ENCODE peak calls at places on chromosome 9, in eight cellular contexts. One of them, this sample, is unnamed.

GRCh38 chr9:29214162-29214520 is 1640.9 kb upstream of the C9orf72 start:
- DNase-seq in hepatic stellate cell: no peak
- DNase-seq in kidney epithelial cell: peak
- DNase-seq in HS-27A: no peak
- DNase-seq in activated T-helper 2 cell treated with anti-CD3 and anti-CD28 coated beads, Interferon-gamma antibody, Interleukin-2, Interleukin-4, amounts not matched to agents 10 μg/mL and 5 μg/mL and 100 μg/mL, durations not matched to agents 14 hours and 24 hours and 36 hours: no peak
- DNase-seq in Right ventricle myocardium inferior: no peak
- DNase-seq in cerebellar cortex: no peak
- DNase-seq in testis: peak
- DNase-seq in this sample: peak

GRCh38 chr9:129332581-129332980 is 154.5 kb upstream of the IER5L start:
- DNase-seq in hepatic stellate cell: no peak
- DNase-seq in kidney epithelial cell: no peak
- DNase-seq in HS-27A: no peak
- DNase-seq in activated T-helper 2 cell treated with anti-CD3 and anti-CD28 coated beads, Interferon-gamma antibody, Interleukin-2, Interleukin-4, amounts not matched to agents 10 μg/mL and 5 μg/mL and 100 μg/mL, durations not matched to agents 14 hours and 24 hours and 36 hours: no peak
- DNase-seq in Right ventricle myocardium inferior: no peak
- DNase-seq in cerebellar cortex: no peak
- DNase-seq in testis: no peak
- DNase-seq in this sample: no peak

GRCh38 chr9:129148463-129149204 is 29.4 kb downstream of the IER5L start:
- DNase-seq in hepatic stellate cell: no peak
- DNase-seq in kidney epithelial cell: no peak
- DNase-seq in HS-27A: no peak
- DNase-seq in activated T-helper 2 cell treated with anti-CD3 and anti-CD28 coated beads, Interferon-gamma antibody, Interleukin-2, Interleukin-4, amounts not matched to agents 10 μg/mL and 5 μg/mL and 100 μg/mL, durations not matched to agents 14 hours and 24 hours and 36 hours: no peak
- DNase-seq in Right ventricle myocardium inferior: peak
- DNase-seq in cerebellar cortex: no peak
- DNase-seq in testis: no peak
- DNase-seq in this sample: no peak

GRCh38 chr9:120935383-120935857 is 8.8 kb upstream of the TRAF1 start:
- DNase-seq in hepatic stellate cell: peak
- DNase-seq in kidney epithelial cell: peak
- DNase-seq in HS-27A: peak
- DNase-seq in activated T-helper 2 cell treated with anti-CD3 and anti-CD28 coated beads, Interferon-gamma antibody, Interleukin-2, Interleukin-4, amounts not matched to agents 10 μg/mL and 5 μg/mL and 100 μg/mL, durations not matched to agents 14 hours and 24 hours and 36 hours: no peak
- DNase-seq in Right ventricle myocardium inferior: peak
- DNase-seq in cerebellar cortex: peak
- DNase-seq in testis: peak
- DNase-seq in this sample: no peak

GRCh38 chr9:27365977-27366376 is 69.0 kb upstream of the EQTN start:
- DNase-seq in hepatic stellate cell: no peak
- DNase-seq in kidney epithelial cell: no peak
- DNase-seq in HS-27A: no peak
- DNase-seq in activated T-helper 2 cell treated with anti-CD3 and anti-CD28 coated beads, Interferon-gamma antibody, Interleukin-2, Interleukin-4, amounts not matched to agents 10 μg/mL and 5 μg/mL and 100 μg/mL, durations not matched to agents 14 hours and 24 hours and 36 hours: peak
- DNase-seq in Right ventricle myocardium inferior: no peak
- DNase-seq in cerebellar cortex: no peak
- DNase-seq in testis: no peak
- DNase-seq in this sample: no peak

GRCh38 chr9:130912932-130913598 is 16.5 kb upstream of the QRFP start:
- DNase-seq in hepatic stellate cell: peak
- DNase-seq in kidney epithelial cell: peak
- DNase-seq in HS-27A: peak
- DNase-seq in activated T-helper 2 cell treated with anti-CD3 and anti-CD28 coated beads, Interferon-gamma antibody, Interleukin-2, Interleukin-4, amounts not matched to agents 10 μg/mL and 5 μg/mL and 100 μg/mL, durations not matched to agents 14 hours and 24 hours and 36 hours: no peak
- DNase-seq in Right ventricle myocardium inferior: no peak
- DNase-seq in cerebellar cortex: peak
- DNase-seq in testis: no peak
- DNase-seq in this sample: no peak

GRCh38 chr9:128243486-128244415 is 32.1 kb downstream of the GOLGA2 start:
- DNase-seq in hepatic stellate cell: no peak
- DNase-seq in kidney epithelial cell: no peak
- DNase-seq in HS-27A: no peak
- DNase-seq in activated T-helper 2 cell treated with anti-CD3 and anti-CD28 coated beads, Interferon-gamma antibody, Interleukin-2, Interleukin-4, amounts not matched to agents 10 μg/mL and 5 μg/mL and 100 μg/mL, durations not matched to agents 14 hours and 24 hours and 36 hours: no peak
- DNase-seq in Right ventricle myocardium inferior: peak
- DNase-seq in cerebellar cortex: no peak
- DNase-seq in testis: no peak
- DNase-seq in this sample: no peak

GRCh38 chr9:6239048-6239461 is 23.4 kb downstream of the IL33 start:
- DNase-seq in hepatic stellate cell: no peak
- DNase-seq in kidney epithelial cell: no peak
- DNase-seq in HS-27A: no peak
- DNase-seq in activated T-helper 2 cell treated with anti-CD3 and anti-CD28 coated beads, Interferon-gamma antibody, Interleukin-2, Interleukin-4, amounts not matched to agents 10 μg/mL and 5 μg/mL and 100 μg/mL, durations not matched to agents 14 hours and 24 hours and 36 hours: no peak
- DNase-seq in Right ventricle myocardium inferior: no peak
- DNase-seq in cerebellar cortex: no peak
- DNase-seq in testis: no peak
- DNase-seq in this sample: no peak

GRCh38 chr9:5621327-5621726 is 7.6 kb upstream of the RIC1 start:
- DNase-seq in hepatic stellate cell: peak
- DNase-seq in kidney epithelial cell: no peak
- DNase-seq in HS-27A: peak
- DNase-seq in activated T-helper 2 cell treated with anti-CD3 and anti-CD28 coated beads, Interferon-gamma antibody, Interleukin-2, Interleukin-4, amounts not matched to agents 10 μg/mL and 5 μg/mL and 100 μg/mL, durations not matched to agents 14 hours and 24 hours and 36 hours: no peak
- DNase-seq in Right ventricle myocardium inferior: no peak
- DNase-seq in cerebellar cortex: no peak
- DNase-seq in testis: no peak
- DNase-seq in this sample: no peak

GRCh38 chr9:95014917-95015316 is 288.4 kb downstream of the AOPEP start:
- DNase-seq in hepatic stellate cell: no peak
- DNase-seq in kidney epithelial cell: no peak
- DNase-seq in HS-27A: no peak
- DNase-seq in activated T-helper 2 cell treated with anti-CD3 and anti-CD28 coated beads, Interferon-gamma antibody, Interleukin-2, Interleukin-4, amounts not matched to agents 10 μg/mL and 5 μg/mL and 100 μg/mL, durations not matched to agents 14 hours and 24 hours and 36 hours: no peak
- DNase-seq in Right ventricle myocardium inferior: no peak
- DNase-seq in cerebellar cortex: no peak
- DNase-seq in testis: no peak
- DNase-seq in this sample: no peak

GRCh38 chr9:105126233-105126632 is 118.2 kb upstream of the SLC44A1 start:
- DNase-seq in hepatic stellate cell: no peak
- DNase-seq in kidney epithelial cell: no peak
- DNase-seq in HS-27A: no peak
- DNase-seq in activated T-helper 2 cell treated with anti-CD3 and anti-CD28 coated beads, Interferon-gamma antibody, Interleukin-2, Interleukin-4, amounts not matched to agents 10 μg/mL and 5 μg/mL and 100 μg/mL, durations not matched to agents 14 hours and 24 hours and 36 hours: no peak
- DNase-seq in Right ventricle myocardium inferior: no peak
- DNase-seq in cerebellar cortex: no peak
- DNase-seq in testis: no peak
- DNase-seq in this sample: no peak

GRCh38 chr9:16361939-16362338 is 508.5 kb downstream of the BNC2 start:
- DNase-seq in hepatic stellate cell: no peak
- DNase-seq in kidney epithelial cell: no peak
- DNase-seq in HS-27A: no peak
- DNase-seq in activated T-helper 2 cell treated with anti-CD3 and anti-CD28 coated beads, Interferon-gamma antibody, Interleukin-2, Interleukin-4, amounts not matched to agents 10 μg/mL and 5 μg/mL and 100 μg/mL, durations not matched to agents 14 hours and 24 hours and 36 hours: no peak
- DNase-seq in Right ventricle myocardium inferior: no peak
- DNase-seq in cerebellar cortex: no peak
- DNase-seq in testis: no peak
- DNase-seq in this sample: no peak

GRCh38 chr9:130780415-130780814 is 54.6 kb upstream of the ABL1 start:
- DNase-seq in hepatic stellate cell: no peak
- DNase-seq in kidney epithelial cell: no peak
- DNase-seq in HS-27A: no peak
- DNase-seq in activated T-helper 2 cell treated with anti-CD3 and anti-CD28 coated beads, Interferon-gamma antibody, Interleukin-2, Interleukin-4, amounts not matched to agents 10 μg/mL and 5 μg/mL and 100 μg/mL, durations not matched to agents 14 hours and 24 hours and 36 hours: no peak
- DNase-seq in Right ventricle myocardium inferior: no peak
- DNase-seq in cerebellar cortex: no peak
- DNase-seq in testis: no peak
- DNase-seq in this sample: no peak

GRCh38 chr9:100167176-100167575 is 68.1 kb downstream of the INVS start:
- DNase-seq in hepatic stellate cell: no peak
- DNase-seq in kidney epithelial cell: no peak
- DNase-seq in HS-27A: no peak
- DNase-seq in activated T-helper 2 cell treated with anti-CD3 and anti-CD28 coated beads, Interferon-gamma antibody, Interleukin-2, Interleukin-4, amounts not matched to agents 10 μg/mL and 5 μg/mL and 100 μg/mL, durations not matched to agents 14 hours and 24 hours and 36 hours: no peak
- DNase-seq in Right ventricle myocardium inferior: no peak
- DNase-seq in cerebellar cortex: no peak
- DNase-seq in testis: no peak
- DNase-seq in this sample: no peak

GRCh38 chr9:127960410-127961165 is 20.2 kb downstream of the EEIG1 start:
- DNase-seq in hepatic stellate cell: no peak
- DNase-seq in kidney epithelial cell: no peak
- DNase-seq in HS-27A: no peak
- DNase-seq in activated T-helper 2 cell treated with anti-CD3 and anti-CD28 coated beads, Interferon-gamma antibody, Interleukin-2, Interleukin-4, amounts not matched to agents 10 μg/mL and 5 μg/mL and 100 μg/mL, durations not matched to agents 14 hours and 24 hours and 36 hours: no peak
- DNase-seq in Right ventricle myocardium inferior: peak
- DNase-seq in cerebellar cortex: no peak
- DNase-seq in testis: no peak
- DNase-seq in this sample: no peak

GRCh38 chr9:133377721-133378216 is 1.6 kb downstream of the STKLD1 start:
- DNase-seq in hepatic stellate cell: no peak
- DNase-seq in kidney epithelial cell: no peak
- DNase-seq in HS-27A: no peak
- DNase-seq in activated T-helper 2 cell treated with anti-CD3 and anti-CD28 coated beads, Interferon-gamma antibody, Interleukin-2, Interleukin-4, amounts not matched to agents 10 μg/mL and 5 μg/mL and 100 μg/mL, durations not matched to agents 14 hours and 24 hours and 36 hours: no peak
- DNase-seq in Right ventricle myocardium inferior: no peak
- DNase-seq in cerebellar cortex: peak
- DNase-seq in testis: no peak
- DNase-seq in this sample: no peak

GRCh38 chr9:136975624-136976023 is 1.7 kb upstream of the PTGDS start:
- DNase-seq in hepatic stellate cell: no peak
- DNase-seq in kidney epithelial cell: no peak
- DNase-seq in HS-27A: no peak
- DNase-seq in activated T-helper 2 cell treated with anti-CD3 and anti-CD28 coated beads, Interferon-gamma antibody, Interleukin-2, Interleukin-4, amounts not matched to agents 10 μg/mL and 5 μg/mL and 100 μg/mL, durations not matched to agents 14 hours and 24 hours and 36 hours: no peak
- DNase-seq in Right ventricle myocardium inferior: peak
- DNase-seq in cerebellar cortex: peak
- DNase-seq in testis: peak
- DNase-seq in this sample: no peak

GRCh38 chr9:115668506-115668905 is 485.1 kb upstream of the PAPPA start:
- DNase-seq in hepatic stellate cell: peak
- DNase-seq in kidney epithelial cell: peak
- DNase-seq in HS-27A: peak
- DNase-seq in activated T-helper 2 cell treated with anti-CD3 and anti-CD28 coated beads, Interferon-gamma antibody, Interleukin-2, Interleukin-4, amounts not matched to agents 10 μg/mL and 5 μg/mL and 100 μg/mL, durations not matched to agents 14 hours and 24 hours and 36 hours: no peak
- DNase-seq in Right ventricle myocardium inferior: no peak
- DNase-seq in cerebellar cortex: no peak
- DNase-seq in testis: no peak
- DNase-seq in this sample: no peak

GRCh38 chr9:37061763-37062162 is 27.7 kb upstream of the PAX5 start:
- DNase-seq in hepatic stellate cell: no peak
- DNase-seq in kidney epithelial cell: no peak
- DNase-seq in HS-27A: no peak
- DNase-seq in activated T-helper 2 cell treated with anti-CD3 and anti-CD28 coated beads, Interferon-gamma antibody, Interleukin-2, Interleukin-4, amounts not matched to agents 10 μg/mL and 5 μg/mL and 100 μg/mL, durations not matched to agents 14 hours and 24 hours and 36 hours: no peak
- DNase-seq in Right ventricle myocardium inferior: no peak
- DNase-seq in cerebellar cortex: no peak
- DNase-seq in testis: no peak
- DNase-seq in this sample: no peak

This sample was measured in NCI-H748 treated with DMSO at 0.1 percent for 48 hours.